ENCODE peak calls at places on chromosomes 4 and X, in six cellular contexts. Z is astrocyte of the spinal cord; U is stimulated activated CD4-positive, alpha-beta T cell treated with anti-CD3 and anti-CD28 coated beads, Interleukin-15, amount 100 ng/mL, for 24 hours; H is iPS DF 19.7; C is stromal cell of bone marrow; E is WTC11. K is an unnamed sample.

GRCh38 chr4:81639248-81639647 is 167.5 kb upstream of the RASGEF1B start:
- DNase-seq in Z (no peak), U (no peak), H (no peak), C (no peak), E (no peak), K (no peak)

GRCh38 chr4:47274931-47275330 is 188.6 kb downstream of the COMMD8 start:
- DNase-seq in Z (no peak), U (no peak), H (no peak), C (no peak), E (no peak), K (no peak)

GRCh38 chr4:53656421-53656981 is 65.2 kb upstream of the LNX1 start:
- DNase-seq in Z (peak), U (no peak), H (no peak), C (peak), E (no peak), K (peak)

GRCh38 chrX:36348509-36348908 is 429.0 kb downstream of the CFAP47 start:
- DNase-seq in Z (no peak), U (no peak), H (no peak), C (no peak), E (no peak), K (no peak)

GRCh38 chr4:145843148-145843547 is 95.5 kb downstream of the ZNF827 start:
- DNase-seq in Z (peak), U (no peak), H (no peak), C (peak), E (no peak), K (peak)

GRCh38 chr4:162952232-162952631 is 214.5 kb downstream of the NAF1 start:
- DNase-seq in Z (peak), U (no peak), H (no peak), C (no peak), E (no peak), K (peak)

GRCh38 chrX:40952855-40953254 is 132.4 kb upstream of the USP9X start:
- DNase-seq in Z (peak), U (peak), H (no peak), C (peak), E (no peak), K (peak)

GRCh38 chr4:149264093-149264733 is 551.4 kb downstream of the IQCM start:
- DNase-seq in Z (peak), U (peak), H (peak), C (peak), E (peak), K (peak)

GRCh38 chr4:8652181-8653078 is 59.9 kb downstream of the CPZ start:
- DNase-seq in Z (no peak), U (no peak), H (no peak), C (no peak), E (no peak), K (no peak)

GRCh38 chrX:24720036-24720435 is 26.3 kb downstream of the POLA1 start:
- DNase-seq in Z (no peak), U (no peak), H (no peak), C (no peak), E (no peak), K (no peak)

GRCh38 chr4:184355111-184355604 is 119.2 kb downstream of the IRF2 start:
- DNase-seq in Z (peak), U (no peak), H (no peak), C (peak), E (no peak), K (peak)

GRCh38 chrX:34880656-34881055 is 61.9 kb upstream of the FAM47B start:
- DNase-seq in Z (peak), U (no peak), H (no peak), C (no peak), E (no peak), K (no peak)

GRCh38 chrX:2389324-2389723 is 111.5 kb downstream of the DHRSX start:
- DNase-seq in Z (no peak), U (no peak), H (no peak), C (no peak), E (no peak), K (peak)

GRCh38 chr4:38322709-38323108 is 341.3 kb upstream of the KLF3 start:
- DNase-seq in Z (peak), U (no peak), H (no peak), C (peak), E (no peak), K (peak)

GRCh38 chrX:40245411-40246140 is 147.8 kb upstream of the BCOR start:
- DNase-seq in Z (peak), U (no peak), H (no peak), C (peak), E (no peak), K (no peak)

K was measured in LHCN-M2.